ENCODE peak calls at places on chromosomes 13 and 19, in nine cellular contexts. One of them, this sample, is unnamed.
A peak's percentile ranks its signal among the peaks of the same experiment; 100 is the strongest.

GRCh38 chr13:75838366-75839017 is 202.4 kb downstream of the LMO7 start:
- DNase-seq in NCI-H2171 treated with DMSO at 0.1 percent for 48 hours: no peak
- DNase-seq in GM04503: no peak
- DNase-seq in upper lobe of right lung: no peak
- DNase-seq in Daoy: no peak
- DNase-seq in NCI-H1105: no peak
- DNase-seq in ACHN: no peak
- DNase-seq in fibroblast of mammary gland: no peak
- DNase-seq in activated CD4-positive, alpha-beta T cell treated with anti-CD3 and anti-CD28 coated beads, Interleukin-2, amount 10 ng/mL, durations not matched to agents 7 days and 5 days: no peak
- DNase-seq in this sample: no peak

GRCh38 chr19:10141973-10142372 is 22.3 kb upstream of the EIF3G start:
- DNase-seq in ACHN: no peak
- DNase-seq in activated CD4-positive, alpha-beta T cell treated with anti-CD3 and anti-CD28 coated beads, Interleukin-2, amount 10 ng/mL, durations not matched to agents 7 days and 5 days: no peak
- DNase-seq in Daoy: no peak
- DNase-seq in NCI-H1105: no peak
- DNase-seq in fibroblast of mammary gland: no peak
- DNase-seq in upper lobe of right lung: no peak
- DNase-seq in NCI-H2171 treated with DMSO at 0.1 percent for 48 hours: no peak
- DNase-seq in GM04503: no peak
- DNase-seq in this sample: no peak

GRCh38 chr19:46009530-46010510 is 13.0 kb downstream of the PGLYRP1 start:
- DNase-seq in Daoy: peak; percentile 76
- DNase-seq in GM04503: no peak
- DNase-seq in activated CD4-positive, alpha-beta T cell treated with anti-CD3 and anti-CD28 coated beads, Interleukin-2, amount 10 ng/mL, durations not matched to agents 7 days and 5 days: peak; percentile 73
- DNase-seq in NCI-H1105: peak; percentile 52
- DNase-seq in fibroblast of mammary gland: peak; percentile 66
- DNase-seq in upper lobe of right lung: peak; percentile 83
- DNase-seq in NCI-H2171 treated with DMSO at 0.1 percent for 48 hours: peak; percentile 23
- DNase-seq in ACHN: peak; percentile 53
- DNase-seq in this sample: no peak

GRCh38 chr19:12802267-12803106 is 618 bp downstream of the THSD8 start:
- DNase-seq in ACHN: no peak
- DNase-seq in upper lobe of right lung: no peak
- DNase-seq in NCI-H1105: no peak
- DNase-seq in activated CD4-positive, alpha-beta T cell treated with anti-CD3 and anti-CD28 coated beads, Interleukin-2, amount 10 ng/mL, durations not matched to agents 7 days and 5 days: no peak
- DNase-seq in GM04503: no peak
- DNase-seq in NCI-H2171 treated with DMSO at 0.1 percent for 48 hours: no peak
- DNase-seq in Daoy: no peak
- DNase-seq in fibroblast of mammary gland: peak; percentile 10
- DNase-seq in this sample: no peak

GRCh38 chr13:104357174-104357573 is 1291.0 kb upstream of the SLC10A2 start:
- DNase-seq in activated CD4-positive, alpha-beta T cell treated with anti-CD3 and anti-CD28 coated beads, Interleukin-2, amount 10 ng/mL, durations not matched to agents 7 days and 5 days: no peak
- DNase-seq in NCI-H2171 treated with DMSO at 0.1 percent for 48 hours: no peak
- DNase-seq in fibroblast of mammary gland: no peak
- DNase-seq in NCI-H1105: no peak
- DNase-seq in ACHN: no peak
- DNase-seq in GM04503: no peak
- DNase-seq in upper lobe of right lung: no peak
- DNase-seq in Daoy: peak; percentile 8
- DNase-seq in this sample: no peak

GRCh38 chr19:5947435-5947834 is 30.5 kb downstream of the RANBP3 start:
- DNase-seq in NCI-H1105: no peak
- DNase-seq in GM04503: no peak
- DNase-seq in upper lobe of right lung: peak; percentile 78
- DNase-seq in fibroblast of mammary gland: peak; percentile 93
- DNase-seq in Daoy: no peak
- DNase-seq in ACHN: no peak
- DNase-seq in NCI-H2171 treated with DMSO at 0.1 percent for 48 hours: no peak
- DNase-seq in activated CD4-positive, alpha-beta T cell treated with anti-CD3 and anti-CD28 coated beads, Interleukin-2, amount 10 ng/mL, durations not matched to agents 7 days and 5 days: no peak
- DNase-seq in this sample: no peak

GRCh38 chr19:4717191-4717965 is 6.3 kb downstream of the DPP9 start:
- DNase-seq in NCI-H1105: no peak
- DNase-seq in activated CD4-positive, alpha-beta T cell treated with anti-CD3 and anti-CD28 coated beads, Interleukin-2, amount 10 ng/mL, durations not matched to agents 7 days and 5 days: no peak
- DNase-seq in NCI-H2171 treated with DMSO at 0.1 percent for 48 hours: no peak
- DNase-seq in GM04503: no peak
- DNase-seq in upper lobe of right lung: peak; percentile 82
- DNase-seq in Daoy: peak; percentile 75
- DNase-seq in ACHN: no peak
- DNase-seq in fibroblast of mammary gland: peak; percentile 75
- DNase-seq in this sample: no peak

GRCh38 chr13:32041429-32041828 is 9.9 kb downstream of the FRY start:
- DNase-seq in fibroblast of mammary gland: no peak
- DNase-seq in NCI-H2171 treated with DMSO at 0.1 percent for 48 hours: no peak
- DNase-seq in Daoy: no peak
- DNase-seq in GM04503: no peak
- DNase-seq in NCI-H1105: no peak
- DNase-seq in ACHN: no peak
- DNase-seq in activated CD4-positive, alpha-beta T cell treated with anti-CD3 and anti-CD28 coated beads, Interleukin-2, amount 10 ng/mL, durations not matched to agents 7 days and 5 days: no peak
- DNase-seq in upper lobe of right lung: no peak
- DNase-seq in this sample: no peak

GRCh38 chr13:72384879-72385278 is 342.6 kb downstream of the MZT1 start:
- DNase-seq in upper lobe of right lung: no peak
- DNase-seq in activated CD4-positive, alpha-beta T cell treated with anti-CD3 and anti-CD28 coated beads, Interleukin-2, amount 10 ng/mL, durations not matched to agents 7 days and 5 days: no peak
- DNase-seq in NCI-H1105: no peak
- DNase-seq in GM04503: peak; percentile 7
- DNase-seq in Daoy: no peak
- DNase-seq in ACHN: no peak
- DNase-seq in fibroblast of mammary gland: peak; percentile 47
- DNase-seq in NCI-H2171 treated with DMSO at 0.1 percent for 48 hours: no peak
- DNase-seq in this sample: peak; percentile 23

GRCh38 chr19:2550431-2551171 is 74.7 kb downstream of the GADD45B start:
- DNase-seq in upper lobe of right lung: peak; percentile 52
- DNase-seq in Daoy: no peak
- DNase-seq in NCI-H1105: no peak
- DNase-seq in fibroblast of mammary gland: no peak
- DNase-seq in NCI-H2171 treated with DMSO at 0.1 percent for 48 hours: peak; percentile 97
- DNase-seq in GM04503: no peak
- DNase-seq in activated CD4-positive, alpha-beta T cell treated with anti-CD3 and anti-CD28 coated beads, Interleukin-2, amount 10 ng/mL, durations not matched to agents 7 days and 5 days: no peak
- DNase-seq in ACHN: no peak
- DNase-seq in this sample: no peak

GRCh38 chr13:32381539-32381938 is 46.4 kb downstream of the N4BP2L1 start:
- DNase-seq in NCI-H1105: no peak
- DNase-seq in upper lobe of right lung: no peak
- DNase-seq in activated CD4-positive, alpha-beta T cell treated with anti-CD3 and anti-CD28 coated beads, Interleukin-2, amount 10 ng/mL, durations not matched to agents 7 days and 5 days: peak; percentile 35
- DNase-seq in ACHN: peak; percentile 8
- DNase-seq in GM04503: no peak
- DNase-seq in Daoy: no peak
- DNase-seq in NCI-H2171 treated with DMSO at 0.1 percent for 48 hours: peak; percentile 3
- DNase-seq in fibroblast of mammary gland: peak; percentile 39
- DNase-seq in this sample: peak; percentile 3

GRCh38 chr19:44675516-44675915 is 4.2 kb downstream of the CEACAM19 start:
- DNase-seq in fibroblast of mammary gland: no peak
- DNase-seq in NCI-H2171 treated with DMSO at 0.1 percent for 48 hours: no peak
- DNase-seq in ACHN: no peak
- DNase-seq in activated CD4-positive, alpha-beta T cell treated with anti-CD3 and anti-CD28 coated beads, Interleukin-2, amount 10 ng/mL, durations not matched to agents 7 days and 5 days: no peak
- DNase-seq in GM04503: no peak
- DNase-seq in Daoy: no peak
- DNase-seq in upper lobe of right lung: no peak
- DNase-seq in NCI-H1105: no peak
- DNase-seq in this sample: no peak

GRCh38 chr19:33388231-33388816 is 14.8 kb downstream of the CEBPG start:
- DNase-seq in GM04503: no peak
- DNase-seq in fibroblast of mammary gland: no peak
- DNase-seq in upper lobe of right lung: peak; percentile 65
- DNase-seq in NCI-H2171 treated with DMSO at 0.1 percent for 48 hours: no peak
- DNase-seq in Daoy: no peak
- DNase-seq in activated CD4-positive, alpha-beta T cell treated with anti-CD3 and anti-CD28 coated beads, Interleukin-2, amount 10 ng/mL, durations not matched to agents 7 days and 5 days: no peak
- DNase-seq in NCI-H1105: no peak
- DNase-seq in ACHN: no peak
- DNase-seq in this sample: no peak